ENCODE peak calls at places on chromosomes 4 and X, in six cellular contexts. W, T, K, I, Z and H are unnamed samples.

GRCh38 chr4:55321707-55322264 is 24.3 kb upstream of the SRD5A3 start:
- DNase-seq in W (peak), T (peak), K (peak), I (peak), Z (peak), H (peak)

GRCh38 chr4:14368391-14368790 is 633.9 kb upstream of the CPEB2 start:
- DNase-seq in W (no peak), T (no peak), K (no peak), I (no peak), Z (no peak), H (no peak)

GRCh38 chr4:13368262-13368661 is 115.9 kb downstream of the RAB28 start:
- DNase-seq in W (no peak), T (no peak), K (no peak), I (no peak), Z (no peak), H (no peak)

GRCh38 chrX:42459735-42460134 is 318.2 kb downstream of the PPP1R2C start:
- DNase-seq in W (no peak), T (no peak), K (no peak), I (no peak), Z (no peak), H (no peak)

GRCh38 chrX:11398785-11399184 is 105.6 kb downstream of the AMELX start:
- DNase-seq in W (no peak), T (no peak), K (no peak), I (peak), Z (peak), H (no peak)

GRCh38 chr4:48439988-48440387 is 43.2 kb upstream of the SLC10A4 start:
- DNase-seq in W (no peak), T (no peak), K (no peak), I (no peak), Z (no peak), H (no peak)

GRCh38 chr4:68271851-68272756 is 26.6 kb upstream of the TMPRSS11B start:
- DNase-seq in W (peak), T (peak), K (peak), I (peak), Z (peak), H (peak)

GRCh38 chrX:56986138-56986537 is 9.2 kb downstream of the SPIN3 start:
- DNase-seq in W (no peak), T (no peak), K (no peak), I (no peak), Z (no peak), H (no peak)

GRCh38 chr4:10741221-10741620 is 56.7 kb upstream of the CLNK start:
- DNase-seq in W (no peak), T (no peak), K (no peak), I (no peak), Z (peak), H (no peak)

GRCh38 chr4:74640111-74640903 is 154.0 kb downstream of the BTC start:
- DNase-seq in W (no peak), T (no peak), K (no peak), I (peak), Z (peak), H (no peak)

GRCh38 chr4:31467781-31468180 is 747.6 kb downstream of the PCDH7 start:
- DNase-seq in W (no peak), T (no peak), K (no peak), I (no peak), Z (peak), H (no peak)

GRCh38 chrX:12791253-12792228 is at the start of gene PRPS2:
- DNase-seq in W (peak), T (peak), K (peak), I (peak), Z (peak), H (peak)

GRCh38 chrX:28472926-28473325 is 114.3 kb upstream of the IL1RAPL1 start:
- DNase-seq in W (no peak), T (no peak), K (peak), I (no peak), Z (no peak), H (no peak)

GRCh38 chr4:165331823-165332222 is 4.4 kb downstream of the MSMO1 start:
- DNase-seq in W (peak), T (no peak), K (peak), I (no peak), Z (no peak), H (no peak)

GRCh38 chr4:53804719-53805118 is 213.4 kb upstream of the LNX1 start:
- DNase-seq in W (peak), T (peak), K (peak), I (peak), Z (peak), H (peak)

GRCh38 chr4:113057891-113058290 is 8.4 kb downstream of the ANK2 start:
- DNase-seq in W (no peak), T (no peak), K (no peak), I (peak), Z (peak), H (no peak)

GRCh38 chrX:150258463-150259430 is 104.4 kb upstream of the MAMLD1 start:
- DNase-seq in W (no peak), T (no peak), K (no peak), I (peak), Z (no peak), H (no peak)

GRCh38 chr4:156377036-156377700 is 423.5 kb upstream of the CTSO start:
- DNase-seq in W (no peak), T (no peak), K (no peak), I (peak), Z (peak), H (no peak)

GRCh38 chr4:7384003-7384928 is 50.5 kb downstream of the PSAPL1 start:
- DNase-seq in W (no peak), T (no peak), K (no peak), I (no peak), Z (no peak), H (no peak)

GRCh38 chrX:129959493-129959832 is 23.0 kb upstream of the BCORL1 start:
- DNase-seq in W (peak), T (peak), K (peak), I (peak), Z (no peak), H (no peak)

GRCh38 chr4:90515191-90515590 is 388.0 kb downstream of the CCSER1 start:
- DNase-seq in W (no peak), T (no peak), K (no peak), I (no peak), Z (no peak), H (no peak)

GRCh38 chrX:32530802-32531403 is 680.4 kb downstream of the DMD start:
- DNase-seq in W (peak), T (peak), K (peak), I (peak), Z (peak), H (peak)

GRCh38 chrX:72038016-72038415 is 93.7 kb downstream of the RTL5 start:
- DNase-seq in W (no peak), T (no peak), K (no peak), I (no peak), Z (no peak), H (no peak)

GRCh38 chrX:71917621-71918341 is 7.1 kb downstream of the NHSL2 start:
- DNase-seq in W (peak), T (no peak), K (no peak), I (peak), Z (peak), H (no peak)

GRCh38 chr4:3780347-3781171 is 14.4 kb downstream of the ADRA2C start:
- DNase-seq in W (no peak), T (peak), K (no peak), I (no peak), Z (no peak), H (no peak)

GRCh38 chr4:116705466-116705865 is 379.9 kb downstream of the TRAM1L1 start:
- DNase-seq in W (no peak), T (no peak), K (no peak), I (no peak), Z (no peak), H (no peak)

GRCh38 chr4:155552180-155552579 is 114.5 kb upstream of the GUCY1A1 start:
- DNase-seq in W (no peak), T (no peak), K (no peak), I (peak), Z (peak), H (no peak)

GRCh38 chr4:169009281-169010124 is 552 bp downstream of the CBR4 start:
- DNase-seq in W (peak), T (peak), K (peak), I (peak), Z (peak), H (peak)

GRCh38 chr4:99624141-99624719 is 33.4 kb downstream of the C4orf54 start:
- DNase-seq in W (peak), T (no peak), K (no peak), I (no peak), Z (no peak), H (peak)

GRCh38 chr4:8152865-8153257 is 5.8 kb downstream of the ABLIM2 start:
- DNase-seq in W (no peak), T (no peak), K (no peak), I (no peak), Z (no peak), H (no peak)

GRCh38 chr4:182083681-182084410 is 159.4 kb upstream of the TENM3 start:
- DNase-seq in W (no peak), T (no peak), K (no peak), I (no peak), Z (no peak), H (no peak)

GRCh38 chr4:153432971-153433752 is 33.0 kb upstream of the TMEM131L start:
- DNase-seq in W (peak), T (peak), K (peak), I (peak), Z (peak), H (peak)

GRCh38 chr4:98092833-98093439 is 50.3 kb downstream of the STPG2 start:
- DNase-seq in W (peak), T (peak), K (peak), I (peak), Z (peak), H (peak)

GRCh38 chr4:37648084-37648817 is 37.9 kb downstream of the RELL1 start:
- DNase-seq in W (no peak), T (peak), K (no peak), I (peak), Z (peak), H (no peak)

GRCh38 chrX:8988456-8988855 is 45.5 kb downstream of the FAM9B start:
- DNase-seq in W (peak), T (peak), K (peak), I (peak), Z (peak), H (no peak)

GRCh38 chr4:41176357-41176756 is 38.0 kb downstream of the APBB2 start:
- DNase-seq in W (no peak), T (no peak), K (no peak), I (peak), Z (peak), H (no peak)

GRCh38 chrX:10011991-10012390 is 44.8 kb downstream of the CLDN34 start:
- DNase-seq in W (peak), T (no peak), K (peak), I (no peak), Z (no peak), H (no peak)

GRCh38 chrX:150161092-150161672 is 201.9 kb upstream of the MAMLD1 start:
- DNase-seq in W (no peak), T (no peak), K (no peak), I (peak), Z (no peak), H (no peak)

DNA sequence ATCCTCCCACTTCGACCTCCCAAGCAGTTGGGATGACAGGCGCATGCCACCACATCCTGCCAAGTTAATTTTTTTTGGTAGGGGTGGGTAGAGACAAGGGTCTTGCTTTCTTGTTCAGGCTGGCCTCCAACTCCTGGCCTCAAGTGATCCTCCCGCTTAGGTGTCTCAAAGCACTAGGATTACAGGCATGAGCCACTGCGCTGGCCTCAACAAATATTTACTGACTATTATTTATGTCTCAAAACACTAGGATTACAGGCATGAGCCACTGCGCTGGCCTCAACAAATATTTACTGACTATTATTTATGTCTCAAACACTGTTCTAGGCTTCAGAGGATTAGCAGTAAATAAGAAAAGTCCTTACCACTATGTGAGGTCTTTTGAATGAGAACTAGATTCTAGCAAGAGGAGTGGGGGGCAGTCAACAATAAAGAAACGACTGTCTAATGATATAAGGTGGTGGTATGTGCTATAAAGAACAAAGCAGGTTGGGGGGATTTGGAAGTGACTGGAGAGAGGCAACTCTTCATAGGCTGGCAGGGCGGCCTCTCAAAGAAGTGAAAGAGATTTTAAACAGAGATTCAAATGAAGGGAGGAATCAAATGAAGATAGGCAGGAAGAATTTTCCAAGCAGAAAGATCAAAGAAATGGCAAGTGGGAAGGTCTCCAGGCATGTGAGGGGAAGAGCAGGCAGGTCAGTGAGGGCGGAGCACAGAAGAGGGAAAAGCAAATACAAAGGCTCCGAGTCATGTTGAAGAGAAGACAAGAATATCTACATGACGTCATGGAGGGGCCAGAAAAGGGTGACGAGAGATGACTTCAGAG is 12.7 kb upstream of the ACSL1 start:
- DNase-seq in W (no peak), T (peak), K (no peak), I (peak), Z (peak), H (no peak)
- H3K4me2 ChIP-seq in W (no peak), T (peak), K (no peak), I (no peak), Z (peak), H (no peak)

DNA sequence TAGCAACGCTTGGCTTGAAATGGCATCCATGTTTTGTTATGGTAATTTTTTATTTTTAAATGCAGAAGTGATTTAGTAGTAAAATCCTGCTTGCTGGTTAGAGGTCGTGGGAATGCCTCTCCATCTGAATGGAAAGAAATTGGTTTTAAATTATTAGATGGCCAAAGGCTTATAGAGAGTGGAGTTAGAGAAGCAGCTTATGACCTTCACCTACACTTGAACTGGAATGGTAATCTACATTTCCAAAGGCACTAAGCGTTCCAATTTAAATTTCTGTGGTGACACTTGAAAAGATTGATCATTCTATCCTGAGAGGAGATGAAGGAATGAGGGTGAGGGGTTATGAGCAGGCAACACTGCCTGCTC is 280.7 kb downstream of the RAPGEF2 start:
- DNase-seq in W (peak), T (no peak), K (no peak), I (no peak), Z (no peak), H (no peak)
- TF ChIP-seq EZH2phosphoT487 in W (no peak), T (no peak), K (no peak), I (no peak), Z (no peak), H (no peak)

DNA sequence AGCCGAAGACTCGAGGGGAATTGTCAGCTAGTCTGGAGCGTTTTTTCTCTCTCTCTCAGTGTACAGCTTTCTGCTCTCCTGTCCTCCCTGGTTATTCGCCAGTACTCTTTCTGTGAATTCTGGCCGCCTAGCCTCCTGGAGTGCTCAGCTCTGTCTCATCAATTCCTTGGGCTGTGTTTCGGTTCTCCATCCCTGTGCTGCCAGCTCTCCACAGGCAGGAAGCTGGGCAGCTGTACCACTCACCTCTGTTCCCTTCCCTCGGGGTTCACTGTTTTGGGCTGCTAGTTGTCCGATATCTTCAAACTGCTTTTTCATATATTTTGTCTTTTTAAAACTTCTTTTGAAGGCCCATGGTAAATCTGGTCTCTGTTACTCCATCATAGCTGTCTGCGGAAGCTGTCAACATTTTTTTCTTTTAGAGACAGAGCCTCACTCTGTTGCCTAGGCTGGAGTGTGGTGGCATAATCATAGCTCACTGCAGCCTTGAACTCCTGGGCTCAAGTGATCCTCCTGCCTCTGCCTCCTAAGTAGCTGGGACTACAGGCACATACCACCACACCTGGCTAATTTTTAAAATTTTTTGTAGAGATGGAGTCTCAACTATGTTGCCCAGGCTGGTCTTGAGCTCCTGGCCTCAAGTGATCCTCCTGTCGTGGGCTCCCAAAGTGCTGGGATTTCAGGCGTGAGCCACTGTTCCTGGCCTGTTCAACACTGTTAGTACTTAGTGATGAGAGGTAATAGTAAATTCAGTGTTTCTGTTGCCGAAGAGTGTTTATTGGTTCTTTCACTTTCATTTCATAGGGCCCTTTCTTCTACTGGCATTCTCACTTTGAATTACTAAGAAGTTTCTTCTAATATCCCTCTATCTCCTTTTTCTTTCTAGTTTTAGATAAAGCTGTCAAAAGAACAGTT is 18.6 kb downstream of the ZCCHC4 start:
- DNase-seq in W (no peak), T (no peak), K (no peak), I (no peak), Z (no peak), H (peak)
- H3K4me2 ChIP-seq in W (no peak), T (no peak), K (no peak), I (no peak), Z (no peak), H (peak)

DNA sequence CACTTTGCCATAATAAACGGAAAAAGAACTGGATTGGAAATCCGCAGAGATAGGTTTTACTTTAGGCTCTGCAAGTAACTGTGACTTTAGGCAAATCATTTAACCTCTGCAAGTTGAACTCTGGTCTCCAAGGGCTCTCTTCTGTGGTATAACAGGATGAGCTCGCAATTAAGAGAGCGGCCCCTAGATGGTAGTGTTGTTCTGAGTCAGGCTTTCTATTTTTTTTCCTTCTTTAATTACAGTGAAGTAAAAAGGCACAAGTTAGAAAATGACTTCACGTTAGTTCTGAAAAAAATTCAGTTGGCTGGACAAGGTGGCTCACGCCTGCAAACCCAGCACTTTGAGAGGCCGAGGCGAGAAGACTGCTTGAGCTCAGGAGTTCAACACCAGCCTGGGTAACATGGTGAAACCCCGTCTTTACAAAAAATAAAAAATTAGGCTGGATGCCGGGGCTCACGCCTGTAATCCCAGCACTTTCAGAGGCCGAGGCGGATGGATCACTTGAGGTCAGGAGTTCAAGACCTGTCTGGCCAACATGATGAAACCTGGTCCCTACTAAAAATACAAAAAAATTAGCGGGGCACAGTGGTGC is 18.0 kb downstream of the RPS3A start:
- DNase-seq in W (peak), T (peak), K (peak), I (peak), Z (peak), H (peak)
- TF ChIP-seq EZH2phosphoT487 in W (no peak), T (no peak), K (no peak), I (no peak), Z (no peak), H (no peak)

GRCh38 chr4:73603854-73604584 is 16.2 kb downstream of the RASSF6 start:
- DNase-seq in W (no peak), T (no peak), K (no peak), I (no peak), Z (no peak), H (no peak)
- H3K4me2 ChIP-seq in W (no peak), T (peak), K (no peak), I (no peak), Z (peak), H (no peak)

GRCh38 chr4:139740531-139741041 is 75.0 kb downstream of the MGST2 start:
- DNase-seq in W (no peak), T (peak), K (no peak), I (peak), Z (peak), H (no peak)
- TF ChIP-seq EZH2phosphoT487 in W (no peak), T (no peak), K (no peak), I (no peak), Z (no peak), H (no peak)